ENCODE peak calls at places on chromosomes 6 and 20, in four cellular contexts. One of them, this sample, is unnamed.

GRCh38 chr6:144466716-144467115 is 181.6 kb downstream of the UTRN start:
- DNase-seq in Panc1: no peak
- DNase-seq in K562: no peak
- DNase-seq in HCT116: no peak
- DNase-seq in this sample: no peak

GRCh38 chr6:165181951-165182414 is 127.4 kb downstream of the C6orf118 start:
- DNase-seq in K562: no peak
- DNase-seq in Panc1: no peak
- DNase-seq in HCT116: no peak
- DNase-seq in this sample: no peak

GRCh38 chr20:62304331-62305148 is 1.7 kb downstream of the ADRM1 start:
- DNase-seq in K562: no peak
- DNase-seq in HCT116: no peak
- DNase-seq in Panc1: no peak
- DNase-seq in this sample: no peak

GRCh38 chr20:8375898-8376297 is 243.8 kb downstream of the PLCB1 start:
- DNase-seq in Panc1: no peak
- DNase-seq in HCT116: no peak
- DNase-seq in K562: no peak
- DNase-seq in this sample: no peak

GRCh38 chr6:32668226-32668747 is 1.8 kb upstream of the HLA-DQB1 start:
- DNase-seq in HCT116: peak; percentile 41
- DNase-seq in K562: no peak
- DNase-seq in Panc1: no peak
- DNase-seq in this sample: peak; percentile 31

GRCh38 chr6:88641178-88641903 is 322.1 kb downstream of the RNGTT start:
- DNase-seq in K562: no peak
- DNase-seq in Panc1: no peak
- DNase-seq in HCT116: no peak
- DNase-seq in this sample: no peak

GRCh38 chr6:9401936-9402335 is 966.6 kb upstream of the SLC35B3 start:
- DNase-seq in HCT116: no peak
- DNase-seq in Panc1: no peak
- DNase-seq in K562: no peak
- DNase-seq in this sample: no peak

GRCh38 chr6:13760948-13761347 is 49.3 kb upstream of the RANBP9 start:
- DNase-seq in Panc1: no peak
- DNase-seq in HCT116: no peak
- DNase-seq in K562: no peak
- DNase-seq in this sample: no peak

GRCh38 chr6:124524821-124525220 is 437.4 kb upstream of the RNF217 start:
- DNase-seq in K562: no peak
- DNase-seq in Panc1: no peak
- DNase-seq in HCT116: no peak
- DNase-seq in this sample: no peak

GRCh38 chr6:11795403-11795802 is 16.8 kb upstream of the ADTRP start:
- DNase-seq in HCT116: no peak
- DNase-seq in K562: no peak
- DNase-seq in Panc1: no peak
- DNase-seq in this sample: peak; percentile 29
- TF ChIP-seq SIN3A in HCT116: no peak
- TF ChIP-seq SIN3A in K562: no peak
- TF ChIP-seq SIN3A in Panc1: no peak
- TF ChIP-seq SIN3A in this sample: no peak

GRCh38 chr6:4946521-4946920 is 57.3 kb downstream of the RPP40 start:
- DNase-seq in Panc1: no peak
- DNase-seq in K562: no peak
- DNase-seq in HCT116: no peak
- DNase-seq in this sample: no peak
- TF ChIP-seq POLR2AphosphoS5 in Panc1: no peak
- TF ChIP-seq POLR2AphosphoS5 in K562: no peak
- TF ChIP-seq POLR2AphosphoS5 in HCT116: no peak
- TF ChIP-seq POLR2AphosphoS5 in this sample: no peak

GRCh38 chr6:1558388-1558787 is 51.3 kb upstream of the FOXC1 start:
- DNase-seq in HCT116: no peak
- DNase-seq in Panc1: no peak
- DNase-seq in K562: no peak
- DNase-seq in this sample: no peak
- TF ChIP-seq SIN3A in HCT116: no peak
- TF ChIP-seq SIN3A in Panc1: no peak
- TF ChIP-seq SIN3A in K562: no peak
- TF ChIP-seq SIN3A in this sample: no peak

GRCh38 chr6:148657053-148657452 is 89.8 kb upstream of the UST start:
- DNase-seq in HCT116: no peak
- DNase-seq in K562: no peak
- DNase-seq in Panc1: no peak
- DNase-seq in this sample: no peak
- TF ChIP-seq POLR2AphosphoS5 in HCT116: no peak
- TF ChIP-seq POLR2AphosphoS5 in K562: no peak
- TF ChIP-seq POLR2AphosphoS5 in Panc1: no peak
- TF ChIP-seq POLR2AphosphoS5 in this sample: no peak

DNA sequence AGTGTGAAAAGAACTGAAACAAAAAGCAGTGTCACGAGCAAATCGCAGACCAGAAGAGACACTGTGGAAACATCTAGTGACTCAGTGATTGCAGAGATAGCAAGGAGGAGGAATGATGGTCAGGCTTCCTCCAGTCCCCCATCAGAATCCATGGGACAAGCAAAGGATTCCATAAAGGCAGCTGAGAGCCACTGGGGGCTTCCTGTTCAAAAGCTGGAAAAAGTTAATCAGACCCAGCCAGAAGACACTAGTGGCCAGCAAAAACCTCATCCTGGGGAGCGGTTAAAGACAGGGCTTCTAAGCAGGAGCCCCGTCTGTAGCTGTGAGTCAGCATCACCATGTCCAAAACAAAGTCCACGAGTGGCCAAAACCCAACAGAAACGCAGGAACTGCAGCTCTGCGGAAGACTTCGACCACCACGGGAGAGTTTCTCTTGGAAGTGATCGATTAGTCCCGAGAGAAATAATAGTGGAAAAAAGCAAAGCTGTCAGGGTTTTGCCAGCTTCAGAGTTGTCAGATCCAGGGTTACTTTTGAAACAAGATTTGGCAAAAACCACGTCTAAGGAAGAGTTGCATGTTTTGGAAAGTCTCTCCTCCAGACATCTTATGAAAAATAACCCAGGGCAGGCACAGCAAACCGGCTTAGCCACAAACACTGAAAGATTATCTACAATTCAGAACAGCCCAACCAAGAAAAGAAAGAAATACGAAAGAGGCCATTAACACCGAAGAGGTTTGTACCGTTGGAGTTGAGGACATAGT is 51.0 kb downstream of the JAG1 start:
- DNase-seq in Panc1: no peak
- DNase-seq in HCT116: no peak
- DNase-seq in K562: no peak
- DNase-seq in this sample: no peak
- TF ChIP-seq SIN3A in Panc1: no peak
- TF ChIP-seq SIN3A in HCT116: no peak
- TF ChIP-seq SIN3A in K562: no peak
- TF ChIP-seq SIN3A in this sample: no peak

GRCh38 chr6:158640519-158640918 is 4.0 kb downstream of the DYNLT1 start:
- DNase-seq in HCT116: no peak
- DNase-seq in K562: no peak
- DNase-seq in Panc1: no peak
- DNase-seq in this sample: no peak
- TF ChIP-seq POLR2AphosphoS5 in HCT116: no peak
- TF ChIP-seq POLR2AphosphoS5 in K562: no peak
- TF ChIP-seq POLR2AphosphoS5 in Panc1: no peak
- TF ChIP-seq POLR2AphosphoS5 in this sample: no peak

DNA sequence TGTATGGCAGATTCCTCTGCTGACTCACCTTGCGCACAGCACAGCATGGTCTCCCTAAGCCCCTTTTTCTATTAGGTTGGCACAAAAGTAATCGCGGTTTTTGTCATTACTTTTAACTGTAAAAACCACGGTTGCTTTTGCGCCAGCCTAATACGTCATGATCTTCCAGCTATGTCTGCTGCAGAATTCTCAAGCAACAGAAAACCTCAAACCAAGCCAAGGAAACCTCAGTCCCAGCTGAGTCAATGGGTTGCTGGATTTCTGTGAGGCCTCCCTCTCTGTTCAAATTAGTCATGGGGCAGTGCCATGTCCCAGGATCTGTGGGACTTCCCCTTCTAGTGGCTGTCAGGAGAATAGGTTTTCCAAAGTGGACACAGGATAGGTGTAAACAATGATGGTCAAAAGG is 15.7 kb upstream of the ENPP1 start:
- DNase-seq in K562: no peak
- DNase-seq in HCT116: no peak
- DNase-seq in Panc1: no peak
- DNase-seq in this sample: peak; percentile 42
- TF ChIP-seq SIN3A in K562: no peak
- TF ChIP-seq SIN3A in HCT116: no peak
- TF ChIP-seq SIN3A in Panc1: no peak
- TF ChIP-seq SIN3A in this sample: no peak

This sample was measured in HepG2.